ENCODE peak calls at places on chromosomes 16 and 17, in seven cellular contexts. G is upper lobe of left lung, F is transverse colon, S is heart left ventricle, L is ovary, E is A549, B is Peyer's patch. M is an unnamed sample.
A peak's percentile ranks its signal among the peaks of the same experiment; 100 is the strongest.

GRCh38 chr16:85479972-85480726 is 133.0 kb upstream of the GSE1 start:
- DNase-seq in G (peak; percentile 92), F (peak; percentile 75), S (no peak), L (no peak), E (peak; percentile 67), B (peak; percentile 54), M (no peak)

GRCh38 chr17:2692781-2693135 is 18.8 kb downstream of the CLUH start:
- DNase-seq in G (no peak), F (no peak), S (peak; percentile 17), L (no peak), E (no peak), B (no peak), M (no peak)

GRCh38 chr17:50638851-50639767 is 4.4 kb downstream of the ABCC3 start:
- DNase-seq in G (no peak), F (peak; percentile 95), S (peak; percentile 95), L (peak; percentile 94), E (peak; percentile 100), B (peak; percentile 56), M (peak; percentile 79)

GRCh38 chr16:27620533-27620932 is 70.6 kb downstream of the KATNIP start:
- DNase-seq in G (no peak), F (no peak), S (no peak), L (no peak), E (no peak), B (no peak), M (no peak)

GRCh38 chr16:88367560-88367959 is 15.2 kb upstream of the ZNF469 start:
- DNase-seq in G (peak; percentile 21), F (no peak), S (peak; percentile 9), L (no peak), E (no peak), B (no peak), M (no peak)

GRCh38 chr16:65071371-65072311 is 50.2 kb downstream of the CDH11 start:
- DNase-seq in G (no peak), F (peak; percentile 12), S (peak; percentile 57), L (peak; percentile 63), E (no peak), B (no peak), M (peak; percentile 56)

GRCh38 chr17:7940034-7940433 is 8.0 kb downstream of the CNTROB start:
- DNase-seq in G (no peak), F (no peak), S (no peak), L (no peak), E (no peak), B (no peak), M (no peak)

GRCh38 chr16:54325616-54326265 is 39.2 kb upstream of the IRX3 start:
- DNase-seq in G (no peak), F (no peak), S (no peak), L (no peak), E (no peak), B (no peak), M (no peak)

GRCh38 chr16:56911771-56912541 is 20.0 kb upstream of the HERPUD1 start:
- DNase-seq in G (peak; percentile 76), F (peak; percentile 74), S (peak; percentile 52), L (peak; percentile 67), E (no peak), B (peak; percentile 84), M (no peak)

GRCh38 chr16:57764006-57764340 is 28.4 kb downstream of the KATNB1 start:
- DNase-seq in G (peak; percentile 70), F (no peak), S (peak; percentile 25), L (no peak), E (no peak), B (no peak), M (no peak)

GRCh38 chr16:58732545-58733247 is 1.4 kb downstream of the GOT2 start:
- DNase-seq in G (no peak), F (no peak), S (no peak), L (no peak), E (no peak), B (no peak), M (no peak)

DNA sequence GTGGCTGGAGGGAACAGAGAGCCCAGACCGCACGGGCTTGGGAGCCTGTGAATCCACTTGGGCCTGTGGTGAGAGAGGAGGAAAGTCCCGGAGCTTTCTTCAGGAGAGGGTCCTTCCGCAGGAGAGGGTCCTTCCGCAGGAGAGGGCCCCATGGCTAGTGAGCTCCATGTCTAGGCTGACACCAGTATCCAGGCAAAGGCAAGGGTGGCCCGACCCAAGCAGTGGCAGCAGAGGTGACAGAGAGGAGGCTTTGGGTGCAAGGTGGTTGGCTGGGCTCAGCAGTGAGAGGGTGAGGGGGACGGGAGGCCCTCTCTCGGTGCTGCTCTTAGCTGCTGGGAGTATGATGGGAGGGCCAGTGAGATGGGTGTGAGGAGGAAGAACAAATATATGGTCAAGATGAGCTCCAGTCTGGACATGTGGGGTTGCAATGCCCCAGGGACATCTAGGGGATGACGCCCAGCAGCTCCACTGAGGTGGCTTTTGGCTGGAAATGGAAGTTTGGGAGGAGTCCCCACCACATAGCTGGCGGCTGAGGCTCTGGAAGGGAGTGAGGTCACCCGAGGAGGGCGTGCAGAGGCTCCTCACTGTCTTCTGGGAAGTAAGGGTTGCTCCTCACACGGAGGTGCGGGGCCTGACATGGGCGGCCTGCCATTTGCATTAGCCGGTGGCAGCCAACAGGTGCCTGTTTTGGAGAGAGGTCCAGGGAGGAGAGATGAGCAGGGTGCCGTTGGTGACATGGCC is 2.3 kb upstream of the HSD3B7 start:
- DNase-seq in G (no peak), F (no peak), S (peak; percentile 55), L (no peak), E (no peak), B (no peak), M (no peak)
- TF ChIP-seq POLR2A in G (no peak), F (no peak), S (no peak), L (no peak), E (no peak), B (no peak), M (no peak)

DNA sequence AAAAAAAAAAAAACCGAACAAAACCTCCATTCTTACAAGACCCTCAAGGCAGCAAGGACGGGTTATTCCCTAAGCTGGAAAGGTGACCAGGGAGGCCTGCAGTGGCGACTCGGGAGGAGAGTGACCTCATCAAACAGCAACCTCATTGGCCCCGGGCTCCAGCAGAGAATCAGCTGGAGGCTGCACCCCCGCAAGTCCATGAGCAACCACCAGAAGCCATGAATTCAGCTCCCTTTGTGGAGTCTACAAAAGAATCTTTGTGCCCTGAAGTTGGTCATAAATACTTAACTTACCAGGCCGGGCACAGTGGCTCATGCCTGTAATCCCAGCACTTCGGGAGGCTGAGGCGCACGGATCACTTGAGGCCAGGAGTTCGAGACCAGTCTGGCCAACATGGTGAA is 80.9 kb upstream of the CREBBP start:
- DNase-seq in G (no peak), F (no peak), S (no peak), L (no peak), E (peak; percentile 36), B (no peak), M (no peak)
- H3K4me3 ChIP-seq in G (no peak overlapping the region), F (no peak overlapping the region), S (no peak overlapping the region), L (no peak overlapping the region), E (peak overlapping the region; percentile 38), B (no peak overlapping the region), M (peak overlapping the region; percentile 52)

DNA sequence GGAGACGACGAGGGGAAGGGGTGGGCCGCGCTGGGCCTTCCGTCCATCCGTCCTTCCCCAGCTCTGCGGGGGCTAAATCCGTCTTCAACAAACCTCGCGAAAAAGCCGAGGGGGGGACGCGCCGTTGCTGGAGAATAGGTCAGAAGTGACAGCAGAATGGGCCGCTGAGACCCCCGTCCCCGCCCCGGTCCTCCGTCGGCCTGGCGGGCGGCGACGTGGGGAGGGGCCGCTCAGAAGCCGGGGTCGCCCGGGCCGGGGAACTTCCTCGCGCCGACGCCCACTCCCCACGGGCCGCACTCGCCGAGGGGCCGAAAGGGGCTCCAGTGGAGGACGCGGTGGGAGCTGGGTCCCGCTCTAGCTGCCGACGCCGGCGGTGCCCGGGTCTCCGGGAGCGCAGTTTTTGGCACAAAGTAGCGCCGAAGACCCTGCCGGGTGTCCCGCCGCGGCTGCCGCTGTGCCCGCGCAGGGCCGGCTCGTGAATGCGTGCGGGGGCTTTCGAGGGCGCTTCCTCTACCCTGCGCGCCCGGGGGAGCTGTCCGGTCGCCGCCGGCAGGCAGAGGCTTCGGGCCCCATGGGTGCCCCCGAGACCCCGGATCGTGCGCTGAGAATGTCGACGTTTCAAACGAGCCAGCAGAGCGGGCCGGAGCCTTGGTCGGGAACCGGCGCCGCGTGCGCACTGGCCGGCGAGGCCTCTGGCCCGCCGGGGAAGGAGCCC is 46.4 kb upstream of the SLC38A10 start:
- DNase-seq in G (peak; percentile 86), F (no peak), S (no peak), L (no peak), E (no peak), B (no peak), M (no peak)
- TF ChIP-seq POLR2A in G (no peak), F (no peak), S (no peak), L (no peak), E (no peak), B (no peak), M (no peak)

GRCh38 chr17:17922198-17922901 is 49.9 kb downstream of the TOM1L2 start:
- DNase-seq in G (no peak), F (no peak), S (no peak), L (no peak), E (no peak), B (no peak), M (no peak)

GRCh38 chr17:17917394-17917793 is 54.8 kb downstream of the TOM1L2 start:
- DNase-seq in G (no peak), F (no peak), S (no peak), L (no peak), E (no peak), B (no peak), M (no peak)

GRCh38 chr17:17921192-17922082 is 50.8 kb downstream of the TOM1L2 start:
- DNase-seq in G (no peak), F (no peak), S (peak; percentile 50), L (no peak), E (peak; percentile 92), B (no peak), M (no peak)

GRCh38 chr17:17915183-17915582 is 57.0 kb downstream of the TOM1L2 start:
- DNase-seq in G (no peak), F (no peak), S (no peak), L (no peak), E (no peak), B (no peak), M (no peak)

GRCh38 chr17:17919169-17920107 is 52.8 kb downstream of the TOM1L2 start:
- DNase-seq in G (no peak), F (peak; percentile 83), S (peak; percentile 75), L (peak; percentile 72), E (peak; percentile 86), B (peak; percentile 58), M (peak; percentile 85)
- H3K4me3 ChIP-seq in G (no peak overlapping the region), F (no peak overlapping the region), S (no peak overlapping the region), L (no peak overlapping the region), E (no peak overlapping the region), B (no peak overlapping the region), M (no peak overlapping the region)

DNA sequence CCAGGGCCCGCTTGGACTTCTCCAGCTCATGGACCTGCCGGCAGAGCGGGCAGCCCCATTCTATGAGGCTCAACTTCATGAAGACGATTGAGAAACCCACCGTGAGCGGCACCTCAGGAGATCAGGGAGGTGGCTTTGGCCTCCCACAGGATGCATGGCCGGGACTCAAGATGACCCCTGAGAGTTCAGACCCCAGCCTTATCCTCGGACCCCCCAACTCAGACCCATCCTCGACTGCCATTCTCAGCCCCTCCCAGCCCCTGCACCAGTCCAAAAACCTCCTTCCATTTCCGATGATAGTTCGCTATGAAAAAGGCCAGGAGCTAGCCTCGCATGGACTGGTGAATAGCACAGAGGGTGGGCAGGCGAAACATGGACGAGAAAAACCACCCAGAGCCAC is 71.0 kb downstream of the NDE1 start:
- DNase-seq in G (no peak), F (no peak), S (no peak), L (no peak), E (no peak), B (no peak), M (no peak)
- TF ChIP-seq POLR2A in G (no peak), F (no peak), S (no peak), L (no peak), E (no peak), B (no peak), M (no peak)